ENCODE peak calls at places on chromosomes 12 and 14, in six cellular contexts. K is GM13977; B is heart right ventricle; V is transverse colon; J is Panc1; F is CD8-positive, alpha-beta T cell. I is an unnamed sample.
A peak's percentile ranks its signal among the peaks of the same experiment; 100 is the strongest.

GRCh38 chr12:41992029-41992428 is 152.6 kb downstream of the GXYLT1 start:
- DNase-seq in F (no peak), K (no peak), B (no peak), J (no peak), V (no peak), I (no peak)

GRCh38 chr12:48351022-48351708 is 446 bp upstream of the ZNF641 start:
- DNase-seq in F (no peak), V (peak; percentile 77), B (no peak), K (no peak), J (peak; percentile 32), I (no peak)

GRCh38 chr12:88750867-88751543 is 170.7 kb upstream of the KITLG start:
- DNase-seq in B (no peak), F (no peak), V (no peak), J (no peak), K (no peak), I (no peak)

GRCh38 chr14:50740858-50741257 is 72.8 kb upstream of the SAV1 start:
- DNase-seq in B (no peak), F (no peak), V (no peak), J (no peak), K (no peak), I (no peak)

GRCh38 chr14:52078093-52078492 is 9.2 kb upstream of the NID2 start:
- DNase-seq in V (no peak), J (no peak), B (no peak), K (no peak), F (no peak), I (no peak)

GRCh38 chr14:95261616-95262510 is 57.8 kb downstream of the CLMN start:
- DNase-seq in B (peak; percentile 35), J (no peak), K (no peak), F (no peak), V (no peak), I (no peak)

GRCh38 chr14:81400852-81401251 is 728 bp upstream of the STON2 start:
- DNase-seq in K (no peak), J (no peak), F (no peak), V (peak; percentile 72), B (no peak), I (no peak)

GRCh38 chr12:34217660-34218059 is 195.4 kb downstream of the ALG10 start:
- DNase-seq in K (no peak), J (no peak), B (no peak), F (no peak), V (no peak), I (no peak)

GRCh38 chr14:61438860-61439765 is 117.7 kb downstream of the PRKCH start:
- DNase-seq in K (peak; percentile 44), B (peak; percentile 28), V (peak; percentile 36), J (peak; percentile 1), F (peak; percentile 44), I (peak; percentile 67)

GRCh38 chr14:60276347-60276746 is 27.3 kb downstream of the PPM1A start:
- DNase-seq in K (no peak), B (no peak), V (no peak), F (no peak), J (no peak), I (no peak)

DNA sequence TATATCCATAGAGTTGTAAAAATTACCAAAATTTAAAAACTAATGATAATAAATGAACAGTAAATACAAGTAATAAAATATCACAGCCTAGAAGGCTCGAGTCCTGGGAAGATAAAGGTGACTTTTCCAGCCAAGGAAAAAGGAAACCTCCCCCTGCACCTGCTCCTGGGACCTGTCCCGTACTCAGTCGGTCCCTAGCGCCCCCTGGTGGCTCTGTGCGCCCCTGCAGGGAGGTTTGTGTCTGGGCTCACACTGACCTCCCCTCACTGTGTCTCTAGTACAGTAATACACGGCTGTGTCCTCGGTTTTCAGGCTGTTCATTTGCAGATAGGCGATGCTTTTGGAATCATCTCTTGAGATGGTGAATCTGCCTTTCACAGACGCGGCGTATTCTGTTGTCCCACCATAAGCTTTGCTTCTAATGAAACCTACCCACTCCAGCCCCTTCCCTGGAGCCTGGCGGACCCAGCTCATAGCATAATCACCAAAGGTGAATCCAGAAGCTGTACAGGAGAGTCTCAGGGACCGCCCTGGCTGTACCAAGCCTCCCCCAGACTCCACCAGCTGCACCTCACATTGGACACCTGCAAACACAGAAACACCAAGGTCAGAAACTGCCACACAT is 1030.4 kb downstream of the TMEM121 start:
- DNase-seq in K (peak; percentile 21), J (peak; percentile 35), V (peak; percentile 73), B (peak; percentile 32), F (peak; percentile 83), I (peak; percentile 51)
- TF ChIP-seq CTCF in K (peak; percentile 96), J (peak; percentile 84), V (peak; percentile 66), B (peak; percentile 42), F (peak; percentile 98), I (peak; percentile 75)

GRCh38 chr12:109449845-109450532 is 27.1 kb downstream of the KCTD10 start:
- DNase-seq in B (no peak), F (no peak), J (no peak), K (no peak), V (peak; percentile 62), I (no peak)
- TF ChIP-seq CTCF in B (no peak), F (no peak), J (peak; percentile 65), K (no peak), V (no peak), I (no peak)

GRCh38 chr14:67514650-67515385 is 18.3 kb upstream of the PLEKHH1 start:
- DNase-seq in B (peak; percentile 33), J (no peak), K (peak; percentile 75), V (peak; percentile 62), F (peak; percentile 62), I (peak; percentile 79)

GRCh38 chr14:67515386-67516079 is 17.6 kb upstream of the PLEKHH1 start:
- DNase-seq in F (peak; percentile 70), J (no peak), K (peak; percentile 80), V (no peak), B (peak; percentile 30), I (peak; percentile 82)

GRCh38 chr14:67519406-67519805 is 13.7 kb upstream of the PLEKHH1 start:
- DNase-seq in F (no peak), V (no peak), B (no peak), J (no peak), K (no peak), I (no peak)

GRCh38 chr14:67516679-67517078 is 16.4 kb upstream of the PLEKHH1 start:
- DNase-seq in V (no peak), B (no peak), K (no peak), F (no peak), J (no peak), I (no peak)

GRCh38 chr14:67517083-67517482 is 16.0 kb upstream of the PLEKHH1 start:
- DNase-seq in J (no peak), V (peak; percentile 25), F (no peak), B (peak; percentile 49), K (no peak), I (no peak)
- TF ChIP-seq CTCF in J (peak; percentile 45), V (no peak), F (no peak), B (peak; percentile 28), K (no peak), I (no peak)

GRCh38 chr14:87405563-87405962 is 587.4 kb downstream of the GALC start:
- DNase-seq in J (no peak), V (no peak), K (no peak), B (no peak), F (no peak), I (no peak)
- TF ChIP-seq CTCF in J (no peak), V (no peak), K (no peak), B (no peak), F (no peak), I (no peak)

GRCh38 chr12:67268896-67269631 is at the start of gene CAND1:
- DNase-seq in J (peak; percentile 96), B (peak; percentile 97), K (peak; percentile 94), F (peak; percentile 96), V (peak; percentile 97), I (peak; percentile 94)
- TF ChIP-seq CTCF in J (no peak), B (peak; percentile 36), K (peak; percentile 8), F (no peak), V (no peak), I (no peak)

GRCh38 chr14:68084256-68084655 is 264.7 kb downstream of the RAD51B start:
- DNase-seq in V (no peak), J (no peak), B (no peak), K (no peak), F (no peak), I (no peak)
- TF ChIP-seq CTCF in V (no peak), J (peak; percentile 48), B (no peak), K (peak; percentile 13), F (no peak), I (no peak)

I was measured in GM20000.